ENCODE peak calls at places on chromosomes 4 and X, in six cellular contexts. K is activated effector memory CD4-positive, alpha-beta T cell treated with Interleukin-2 at 50 U/mL for 16 hours; W is T47D; B is mesenchymal stem cell; P is M059J; Y is T-helper 17 cell. Z is an unnamed sample.
A peak's percentile ranks its signal among the peaks of the same experiment; 100 is the strongest.

GRCh38 chr4:14772388-14772787 is 229.9 kb upstream of the CPEB2 start:
- DNase-seq in B (no peak), K (no peak), P (no peak), W (no peak), Y (no peak), Z (no peak)

GRCh38 chrX:47561653-47562151 is 697 bp downstream of the ARAF start:
- DNase-seq in K (no peak), B (no peak), Y (no peak), W (no peak), P (no peak), Z (no peak)

GRCh38 chrX:87702795-87703194 is 185.2 kb downstream of the KLHL4 start:
- DNase-seq in K (no peak), P (peak; percentile 7), W (no peak), B (no peak), Y (no peak), Z (no peak)

GRCh38 chrX:123215397-123216089 is 31.5 kb downstream of the GRIA3 start:
- DNase-seq in Y (no peak), W (no peak), P (no peak), K (no peak), B (no peak), Z (no peak)

GRCh38 chrX:4550018-4550417 is 836.6 kb upstream of the PRKX start:
- DNase-seq in K (no peak), Y (no peak), P (no peak), W (no peak), B (no peak), Z (peak; percentile 16)

GRCh38 chrX:48831909-48832291 is 3.5 kb downstream of the PCSK1N start:
- DNase-seq in K (no peak), P (no peak), W (no peak), B (no peak), Y (no peak), Z (no peak)

GRCh38 chrX:101550825-101551767 is 749 bp downstream of the ARMCX1 start:
- DNase-seq in P (peak; percentile 51), Y (no peak), W (peak; percentile 13), B (peak; percentile 66), K (no peak), Z (peak; percentile 64)

GRCh38 chrX:47809065-47809788 is 27.5 kb upstream of the ZNF81 start:
- DNase-seq in Y (no peak), W (no peak), B (no peak), P (no peak), K (no peak), Z (no peak)

GRCh38 chr4:37889849-37890500 is 909 bp upstream of the TBC1D1 start:
- DNase-seq in W (peak; percentile 16), Y (no peak), B (peak; percentile 35), P (peak; percentile 15), K (no peak), Z (peak; percentile 18)

GRCh38 chrX:65706041-65706828 is 38.8 kb downstream of the MSN start:
- DNase-seq in Y (peak; percentile 46), W (no peak), B (peak; percentile 88), P (peak; percentile 98), K (no peak), Z (no peak)

GRCh38 chr4:158912390-158913175 is 143.8 kb downstream of the FNIP2 start:
- DNase-seq in P (no peak), Y (no peak), K (no peak), W (no peak), B (no peak), Z (no peak)

GRCh38 chr4:125315571-125316390 is 1.0 kb downstream of the FAT4 start:
- DNase-seq in K (no peak), Y (no peak), W (peak; percentile 24), B (peak; percentile 71), P (peak; percentile 37), Z (peak; percentile 79)

GRCh38 chr4:15451181-15451865 is 18.4 kb upstream of the CC2D2A start:
- DNase-seq in Y (no peak), B (peak; percentile 80), W (no peak), K (no peak), P (peak; percentile 48), Z (no peak)

GRCh38 chr4:140858897-140859296 is 102.7 kb upstream of the TBC1D9 start:
- DNase-seq in B (peak; percentile 38), W (no peak), K (no peak), Y (no peak), P (peak; percentile 79), Z (no peak)

GRCh38 chr4:183906486-183906735 is 1.3 kb downstream of the STOX2 start:
- DNase-seq in W (no peak), B (peak; percentile 1), K (no peak), P (no peak), Y (no peak), Z (no peak)

GRCh38 chrX:120207009-120207610 is 43.5 kb upstream of the ZBTB33 start:
- DNase-seq in P (no peak), K (no peak), B (no peak), W (no peak), Y (no peak), Z (no peak)

GRCh38 chrX:332916-333610 is 14.5 kb upstream of the GTPBP6 start:
- DNase-seq in K (no peak), W (no peak), Y (no peak), B (no peak), P (no peak), Z (no peak)

GRCh38 chr4:167581449-167581965 is 347.2 kb upstream of the SPOCK3 start:
- DNase-seq in W (no peak), Y (no peak), P (no peak), K (no peak), B (no peak), Z (no peak)

GRCh38 chrX:153494061-153494460 is 719 bp upstream of the BGN start:
- DNase-seq in W (no peak), Y (no peak), P (no peak), K (no peak), B (peak; percentile 15), Z (no peak)

GRCh38 chr4:39893693-39894072 is 84.0 kb downstream of the PDS5A start:
- DNase-seq in Y (no peak), P (no peak), W (no peak), B (no peak), K (no peak), Z (no peak)

GRCh38 chr4:4418676-4419370 is 31.9 kb downstream of the NSG1 start:
- DNase-seq in B (no peak), Y (no peak), K (no peak), P (no peak), W (no peak), Z (no peak)

GRCh38 chr4:147368948-147369347 is 111.9 kb upstream of the EDNRA start:
- DNase-seq in K (no peak), P (no peak), Y (no peak), W (no peak), B (peak; percentile 17), Z (no peak)

GRCh38 chr4:80045831-80046230 is 27.2 kb downstream of the ANTXR2 start:
- DNase-seq in W (no peak), K (no peak), P (no peak), B (peak; percentile 52), Y (no peak), Z (no peak)

GRCh38 chr4:77854431-77855111 is 8.1 kb upstream of the MRPL1 start:
- DNase-seq in W (no peak), Y (no peak), K (no peak), B (no peak), P (no peak), Z (no peak)

GRCh38 chr4:115272185-115272584 is 158.8 kb upstream of the NDST4 start:
- DNase-seq in K (no peak), B (peak; percentile 14), Y (no peak), P (no peak), W (no peak), Z (no peak)

GRCh38 chr4:72468904-72469502 is 100.0 kb downstream of the ADAMTS3 start:
- DNase-seq in P (peak; percentile 12), K (no peak), B (peak; percentile 28), W (peak; percentile 4), Y (no peak), Z (peak; percentile 60)

GRCh38 chr4:23614284-23614892 is 275.5 kb downstream of the PPARGC1A start:
- DNase-seq in Y (no peak), P (peak; percentile 58), W (no peak), K (no peak), B (peak; percentile 18), Z (peak; percentile 57)

GRCh38 chr4:1842993-1843448 is 12.9 kb downstream of the LETM1 start:
- DNase-seq in Y (no peak), K (no peak), P (peak; percentile 83), B (peak; percentile 85), W (no peak), Z (no peak)

GRCh38 chr4:163681208-163681821 is 186.8 kb downstream of the TMA16 start:
- DNase-seq in W (no peak), P (peak; percentile 16), K (no peak), Y (no peak), B (peak; percentile 30), Z (peak; percentile 80)

GRCh38 chr4:113293673-113294072 is 244.2 kb downstream of the ANK2 start:
- DNase-seq in K (no peak), B (no peak), Y (no peak), W (no peak), P (no peak), Z (no peak)

GRCh38 chrX:8726031-8726652 is 5.8 kb downstream of the ANOS1 start:
- DNase-seq in Y (no peak), P (peak; percentile 72), W (no peak), B (peak; percentile 35), K (no peak), Z (no peak)

GRCh38 chr4:108592674-108592986 is 27.7 kb upstream of the RPL34 start:
- DNase-seq in Y (no peak), P (no peak), W (no peak), K (no peak), B (peak; percentile 52), Z (no peak)

GRCh38 chrX:152641996-152642395 is 4.3 kb downstream of the GABRQ start:
- DNase-seq in W (no peak), B (no peak), P (peak; percentile 33), Y (no peak), K (no peak), Z (peak; percentile 13)

GRCh38 chr4:37662861-37663390 is 23.2 kb downstream of the RELL1 start:
- DNase-seq in Y (no peak), P (peak; percentile 50), K (no peak), B (peak; percentile 63), W (no peak), Z (no peak)

GRCh38 chr4:148447672-148448071 is 5.5 kb upstream of the NR3C2 start:
- DNase-seq in B (no peak), W (no peak), K (no peak), P (no peak), Y (peak; percentile 16), Z (no peak)

GRCh38 chrX:154046262-154046771 is 26.6 kb upstream of the IRAK1 start:
- DNase-seq in Y (no peak), K (no peak), B (peak; percentile 78), P (peak; percentile 62), W (no peak), Z (peak; percentile 67)